ENCODE peak calls at places on chromosomes 4 and X, in nine cellular contexts. One of them, this sample, is unnamed.

GRCh38 chr4:101239685-101240084 is 107.6 kb downstream of the PPP3CA start:
- DNase-seq in RPMI8226: no peak
- DNase-seq in effector memory CD8-positive, alpha-beta T cell: no peak
- DNase-seq in mesendoderm: no peak
- DNase-seq in activated naive CD8-positive, alpha-beta T cell treated with anti-CD3 and anti-CD28 coated beads, Interleukin-2, amount 50 U/mL, for 24 hours: no peak
- DNase-seq in Calu3: no peak
- DNase-seq in ELF-1: no peak
- DNase-seq in aorta: no peak
- DNase-seq in endothelial cell: no peak
- DNase-seq in this sample: no peak

GRCh38 chr4:80989921-80990544 is 40.5 kb upstream of the BMP3 start:
- DNase-seq in RPMI8226: peak
- DNase-seq in effector memory CD8-positive, alpha-beta T cell: peak
- DNase-seq in mesendoderm: peak
- DNase-seq in activated naive CD8-positive, alpha-beta T cell treated with anti-CD3 and anti-CD28 coated beads, Interleukin-2, amount 50 U/mL, for 24 hours: no peak
- DNase-seq in Calu3: peak
- DNase-seq in ELF-1: peak
- DNase-seq in aorta: no peak
- DNase-seq in endothelial cell: peak
- DNase-seq in this sample: peak

GRCh38 chr4:102501635-102502382 is 650 bp downstream of the NFKB1 start:
- DNase-seq in RPMI8226: peak
- DNase-seq in effector memory CD8-positive, alpha-beta T cell: peak
- DNase-seq in mesendoderm: peak
- DNase-seq in activated naive CD8-positive, alpha-beta T cell treated with anti-CD3 and anti-CD28 coated beads, Interleukin-2, amount 50 U/mL, for 24 hours: peak
- DNase-seq in Calu3: peak
- DNase-seq in ELF-1: peak
- DNase-seq in aorta: peak
- DNase-seq in endothelial cell: peak
- DNase-seq in this sample: peak

GRCh38 chrX:102129473-102129872 is 4.0 kb downstream of the TCEAL2 start:
- DNase-seq in RPMI8226: no peak
- DNase-seq in effector memory CD8-positive, alpha-beta T cell: no peak
- DNase-seq in mesendoderm: no peak
- DNase-seq in activated naive CD8-positive, alpha-beta T cell treated with anti-CD3 and anti-CD28 coated beads, Interleukin-2, amount 50 U/mL, for 24 hours: no peak
- DNase-seq in Calu3: no peak
- DNase-seq in ELF-1: no peak
- DNase-seq in aorta: no peak
- DNase-seq in endothelial cell: no peak
- DNase-seq in this sample: no peak

GRCh38 chrX:1466971-1467561 is 14.4 kb upstream of the ASMTL start:
- DNase-seq in RPMI8226: peak
- DNase-seq in effector memory CD8-positive, alpha-beta T cell: peak
- DNase-seq in mesendoderm: no peak
- DNase-seq in activated naive CD8-positive, alpha-beta T cell treated with anti-CD3 and anti-CD28 coated beads, Interleukin-2, amount 50 U/mL, for 24 hours: peak
- DNase-seq in Calu3: no peak
- DNase-seq in ELF-1: no peak
- DNase-seq in aorta: peak
- DNase-seq in endothelial cell: no peak
- DNase-seq in this sample: peak

GRCh38 chr4:117783716-117784115 is 250.6 kb upstream of the NDST3 start:
- DNase-seq in RPMI8226: no peak
- DNase-seq in effector memory CD8-positive, alpha-beta T cell: no peak
- DNase-seq in mesendoderm: no peak
- DNase-seq in activated naive CD8-positive, alpha-beta T cell treated with anti-CD3 and anti-CD28 coated beads, Interleukin-2, amount 50 U/mL, for 24 hours: no peak
- DNase-seq in Calu3: no peak
- DNase-seq in ELF-1: no peak
- DNase-seq in aorta: no peak
- DNase-seq in endothelial cell: no peak
- DNase-seq in this sample: no peak

GRCh38 chr4:35124116-35124515 is 1120.2 kb downstream of the ARAP2 start:
- DNase-seq in RPMI8226: no peak
- DNase-seq in effector memory CD8-positive, alpha-beta T cell: no peak
- DNase-seq in mesendoderm: no peak
- DNase-seq in activated naive CD8-positive, alpha-beta T cell treated with anti-CD3 and anti-CD28 coated beads, Interleukin-2, amount 50 U/mL, for 24 hours: no peak
- DNase-seq in Calu3: no peak
- DNase-seq in ELF-1: no peak
- DNase-seq in aorta: no peak
- DNase-seq in endothelial cell: no peak
- DNase-seq in this sample: no peak

GRCh38 chr4:175330236-175330635 is 412.1 kb downstream of the ADAM29 start:
- DNase-seq in RPMI8226: no peak
- DNase-seq in effector memory CD8-positive, alpha-beta T cell: no peak
- DNase-seq in mesendoderm: no peak
- DNase-seq in activated naive CD8-positive, alpha-beta T cell treated with anti-CD3 and anti-CD28 coated beads, Interleukin-2, amount 50 U/mL, for 24 hours: no peak
- DNase-seq in Calu3: no peak
- DNase-seq in ELF-1: no peak
- DNase-seq in aorta: no peak
- DNase-seq in endothelial cell: no peak
- DNase-seq in this sample: no peak

GRCh38 chrX:65997978-65998717 is 41.7 kb downstream of the VSIG4 start:
- DNase-seq in RPMI8226: no peak
- DNase-seq in effector memory CD8-positive, alpha-beta T cell: no peak
- DNase-seq in mesendoderm: no peak
- DNase-seq in activated naive CD8-positive, alpha-beta T cell treated with anti-CD3 and anti-CD28 coated beads, Interleukin-2, amount 50 U/mL, for 24 hours: no peak
- DNase-seq in Calu3: no peak
- DNase-seq in ELF-1: no peak
- DNase-seq in aorta: no peak
- DNase-seq in endothelial cell: no peak
- DNase-seq in this sample: no peak

GRCh38 chr4:160319221-160319867 is 1216.5 kb downstream of the RAPGEF2 start:
- DNase-seq in RPMI8226: no peak
- DNase-seq in effector memory CD8-positive, alpha-beta T cell: no peak
- DNase-seq in mesendoderm: peak
- DNase-seq in activated naive CD8-positive, alpha-beta T cell treated with anti-CD3 and anti-CD28 coated beads, Interleukin-2, amount 50 U/mL, for 24 hours: no peak
- DNase-seq in Calu3: peak
- DNase-seq in ELF-1: peak
- DNase-seq in aorta: no peak
- DNase-seq in endothelial cell: no peak
- DNase-seq in this sample: no peak

GRCh38 chr4:46266106-46266505 is 123.8 kb downstream of the GABRA2 start:
- DNase-seq in RPMI8226: no peak
- DNase-seq in effector memory CD8-positive, alpha-beta T cell: no peak
- DNase-seq in mesendoderm: no peak
- DNase-seq in activated naive CD8-positive, alpha-beta T cell treated with anti-CD3 and anti-CD28 coated beads, Interleukin-2, amount 50 U/mL, for 24 hours: no peak
- DNase-seq in Calu3: no peak
- DNase-seq in ELF-1: no peak
- DNase-seq in aorta: no peak
- DNase-seq in endothelial cell: no peak
- DNase-seq in this sample: no peak

GRCh38 chr4:145951931-145952330 is 13.3 kb upstream of the ZNF827 start:
- DNase-seq in RPMI8226: no peak
- DNase-seq in effector memory CD8-positive, alpha-beta T cell: no peak
- DNase-seq in mesendoderm: no peak
- DNase-seq in activated naive CD8-positive, alpha-beta T cell treated with anti-CD3 and anti-CD28 coated beads, Interleukin-2, amount 50 U/mL, for 24 hours: no peak
- DNase-seq in Calu3: no peak
- DNase-seq in ELF-1: no peak
- DNase-seq in aorta: no peak
- DNase-seq in endothelial cell: no peak
- DNase-seq in this sample: no peak

GRCh38 chrX:2435465-2435864 is 65.3 kb downstream of the DHRSX start:
- DNase-seq in RPMI8226: no peak
- DNase-seq in effector memory CD8-positive, alpha-beta T cell: no peak
- DNase-seq in mesendoderm: no peak
- DNase-seq in activated naive CD8-positive, alpha-beta T cell treated with anti-CD3 and anti-CD28 coated beads, Interleukin-2, amount 50 U/mL, for 24 hours: no peak
- DNase-seq in Calu3: no peak
- DNase-seq in ELF-1: no peak
- DNase-seq in aorta: no peak
- DNase-seq in endothelial cell: no peak
- DNase-seq in this sample: no peak

GRCh38 chr4:138919094-138919936 is 96.3 kb upstream of the NOCT start:
- DNase-seq in RPMI8226: peak
- DNase-seq in effector memory CD8-positive, alpha-beta T cell: peak
- DNase-seq in mesendoderm: peak
- DNase-seq in activated naive CD8-positive, alpha-beta T cell treated with anti-CD3 and anti-CD28 coated beads, Interleukin-2, amount 50 U/mL, for 24 hours: peak
- DNase-seq in Calu3: peak
- DNase-seq in ELF-1: peak
- DNase-seq in aorta: peak
- DNase-seq in endothelial cell: peak
- DNase-seq in this sample: peak

GRCh38 chr4:17511041-17511949 is 595 bp downstream of the QDPR start:
- DNase-seq in RPMI8226: peak
- DNase-seq in effector memory CD8-positive, alpha-beta T cell: no peak
- DNase-seq in mesendoderm: peak
- DNase-seq in activated naive CD8-positive, alpha-beta T cell treated with anti-CD3 and anti-CD28 coated beads, Interleukin-2, amount 50 U/mL, for 24 hours: peak
- DNase-seq in Calu3: peak
- DNase-seq in ELF-1: peak
- DNase-seq in aorta: peak
- DNase-seq in endothelial cell: peak
- DNase-seq in this sample: no peak

GRCh38 chr4:127291316-127291715 is 341.4 kb upstream of the INTU start:
- DNase-seq in RPMI8226: no peak
- DNase-seq in effector memory CD8-positive, alpha-beta T cell: no peak
- DNase-seq in mesendoderm: no peak
- DNase-seq in activated naive CD8-positive, alpha-beta T cell treated with anti-CD3 and anti-CD28 coated beads, Interleukin-2, amount 50 U/mL, for 24 hours: no peak
- DNase-seq in Calu3: no peak
- DNase-seq in ELF-1: no peak
- DNase-seq in aorta: no peak
- DNase-seq in endothelial cell: no peak
- DNase-seq in this sample: no peak

GRCh38 chr4:74111990-74112389 is 13.0 kb upstream of the CXCL2 start:
- DNase-seq in RPMI8226: no peak
- DNase-seq in effector memory CD8-positive, alpha-beta T cell: no peak
- DNase-seq in mesendoderm: peak
- DNase-seq in activated naive CD8-positive, alpha-beta T cell treated with anti-CD3 and anti-CD28 coated beads, Interleukin-2, amount 50 U/mL, for 24 hours: no peak
- DNase-seq in Calu3: peak
- DNase-seq in ELF-1: peak
- DNase-seq in aorta: no peak
- DNase-seq in endothelial cell: no peak
- DNase-seq in this sample: no peak

GRCh38 chr4:102302762-102303161 is 42.5 kb downstream of the SLC39A8 start:
- DNase-seq in RPMI8226: no peak
- DNase-seq in effector memory CD8-positive, alpha-beta T cell: no peak
- DNase-seq in mesendoderm: no peak
- DNase-seq in activated naive CD8-positive, alpha-beta T cell treated with anti-CD3 and anti-CD28 coated beads, Interleukin-2, amount 50 U/mL, for 24 hours: no peak
- DNase-seq in Calu3: no peak
- DNase-seq in ELF-1: no peak
- DNase-seq in aorta: no peak
- DNase-seq in endothelial cell: no peak
- DNase-seq in this sample: no peak

GRCh38 chr4:111540661-111541060 is 604.6 kb upstream of the FAM241A start:
- DNase-seq in RPMI8226: no peak
- DNase-seq in effector memory CD8-positive, alpha-beta T cell: no peak
- DNase-seq in mesendoderm: no peak
- DNase-seq in activated naive CD8-positive, alpha-beta T cell treated with anti-CD3 and anti-CD28 coated beads, Interleukin-2, amount 50 U/mL, for 24 hours: no peak
- DNase-seq in Calu3: no peak
- DNase-seq in ELF-1: no peak
- DNase-seq in aorta: no peak
- DNase-seq in endothelial cell: no peak
- DNase-seq in this sample: no peak

GRCh38 chr4:7763788-7764187 is 175.9 kb downstream of the AFAP1 start:
- DNase-seq in RPMI8226: no peak
- DNase-seq in effector memory CD8-positive, alpha-beta T cell: no peak
- DNase-seq in mesendoderm: peak
- DNase-seq in activated naive CD8-positive, alpha-beta T cell treated with anti-CD3 and anti-CD28 coated beads, Interleukin-2, amount 50 U/mL, for 24 hours: no peak
- DNase-seq in Calu3: no peak
- DNase-seq in ELF-1: no peak
- DNase-seq in aorta: no peak
- DNase-seq in endothelial cell: no peak
- DNase-seq in this sample: no peak

GRCh38 chr4:5724377-5724776 is 13.4 kb downstream of the EVC start:
- DNase-seq in RPMI8226: no peak
- DNase-seq in effector memory CD8-positive, alpha-beta T cell: no peak
- DNase-seq in mesendoderm: no peak
- DNase-seq in activated naive CD8-positive, alpha-beta T cell treated with anti-CD3 and anti-CD28 coated beads, Interleukin-2, amount 50 U/mL, for 24 hours: no peak
- DNase-seq in Calu3: no peak
- DNase-seq in ELF-1: no peak
- DNase-seq in aorta: no peak
- DNase-seq in endothelial cell: no peak
- DNase-seq in this sample: no peak

GRCh38 chr4:39521253-39521908 is 5.9 kb downstream of the UGDH start:
- DNase-seq in RPMI8226: no peak
- DNase-seq in effector memory CD8-positive, alpha-beta T cell: no peak
- DNase-seq in mesendoderm: no peak
- DNase-seq in activated naive CD8-positive, alpha-beta T cell treated with anti-CD3 and anti-CD28 coated beads, Interleukin-2, amount 50 U/mL, for 24 hours: no peak
- DNase-seq in Calu3: no peak
- DNase-seq in ELF-1: no peak
- DNase-seq in aorta: no peak
- DNase-seq in endothelial cell: no peak
- DNase-seq in this sample: no peak

GRCh38 chrX:102917801-102918200 is 19.3 kb upstream of the RAB40AL start:
- DNase-seq in RPMI8226: no peak
- DNase-seq in effector memory CD8-positive, alpha-beta T cell: no peak
- DNase-seq in mesendoderm: peak
- DNase-seq in activated naive CD8-positive, alpha-beta T cell treated with anti-CD3 and anti-CD28 coated beads, Interleukin-2, amount 50 U/mL, for 24 hours: no peak
- DNase-seq in Calu3: no peak
- DNase-seq in ELF-1: no peak
- DNase-seq in aorta: no peak
- DNase-seq in endothelial cell: no peak
- DNase-seq in this sample: no peak

GRCh38 chrX:133412246-133412645 is 3.0 kb downstream of the GPC4 start:
- DNase-seq in RPMI8226: no peak
- DNase-seq in effector memory CD8-positive, alpha-beta T cell: no peak
- DNase-seq in mesendoderm: peak
- DNase-seq in activated naive CD8-positive, alpha-beta T cell treated with anti-CD3 and anti-CD28 coated beads, Interleukin-2, amount 50 U/mL, for 24 hours: no peak
- DNase-seq in Calu3: no peak
- DNase-seq in ELF-1: peak
- DNase-seq in aorta: no peak
- DNase-seq in endothelial cell: no peak
- DNase-seq in this sample: no peak

GRCh38 chr4:157808796-157809408 is 363.9 kb downstream of the GASK1B start:
- DNase-seq in RPMI8226: no peak
- DNase-seq in effector memory CD8-positive, alpha-beta T cell: no peak
- DNase-seq in mesendoderm: no peak
- DNase-seq in activated naive CD8-positive, alpha-beta T cell treated with anti-CD3 and anti-CD28 coated beads, Interleukin-2, amount 50 U/mL, for 24 hours: no peak
- DNase-seq in Calu3: no peak
- DNase-seq in ELF-1: no peak
- DNase-seq in aorta: no peak
- DNase-seq in endothelial cell: no peak
- DNase-seq in this sample: no peak

GRCh38 chr4:80082693-80083092 is 9.7 kb upstream of the ANTXR2 start:
- DNase-seq in RPMI8226: no peak
- DNase-seq in effector memory CD8-positive, alpha-beta T cell: no peak
- DNase-seq in mesendoderm: no peak
- DNase-seq in activated naive CD8-positive, alpha-beta T cell treated with anti-CD3 and anti-CD28 coated beads, Interleukin-2, amount 50 U/mL, for 24 hours: no peak
- DNase-seq in Calu3: no peak
- DNase-seq in ELF-1: no peak
- DNase-seq in aorta: no peak
- DNase-seq in endothelial cell: no peak
- DNase-seq in this sample: no peak

GRCh38 chr4:67687639-67688038 is 13.3 kb downstream of the UBA6 start:
- DNase-seq in RPMI8226: no peak
- DNase-seq in effector memory CD8-positive, alpha-beta T cell: no peak
- DNase-seq in mesendoderm: no peak
- DNase-seq in activated naive CD8-positive, alpha-beta T cell treated with anti-CD3 and anti-CD28 coated beads, Interleukin-2, amount 50 U/mL, for 24 hours: no peak
- DNase-seq in Calu3: no peak
- DNase-seq in ELF-1: no peak
- DNase-seq in aorta: no peak
- DNase-seq in endothelial cell: no peak
- DNase-seq in this sample: no peak

GRCh38 chr4:6035786-6036185 is 17.6 kb upstream of the C4orf50 start:
- DNase-seq in RPMI8226: no peak
- DNase-seq in effector memory CD8-positive, alpha-beta T cell: no peak
- DNase-seq in mesendoderm: no peak
- DNase-seq in activated naive CD8-positive, alpha-beta T cell treated with anti-CD3 and anti-CD28 coated beads, Interleukin-2, amount 50 U/mL, for 24 hours: no peak
- DNase-seq in Calu3: no peak
- DNase-seq in ELF-1: no peak
- DNase-seq in aorta: peak
- DNase-seq in endothelial cell: no peak
- DNase-seq in this sample: no peak

GRCh38 chr4:7212921-7213320 is 20.6 kb downstream of the SORCS2 start:
- DNase-seq in RPMI8226: no peak
- DNase-seq in effector memory CD8-positive, alpha-beta T cell: no peak
- DNase-seq in mesendoderm: no peak
- DNase-seq in activated naive CD8-positive, alpha-beta T cell treated with anti-CD3 and anti-CD28 coated beads, Interleukin-2, amount 50 U/mL, for 24 hours: no peak
- DNase-seq in Calu3: no peak
- DNase-seq in ELF-1: no peak
- DNase-seq in aorta: no peak
- DNase-seq in endothelial cell: no peak
- DNase-seq in this sample: no peak

GRCh38 chr4:38411092-38411491 is 252.9 kb upstream of the KLF3 start:
- DNase-seq in RPMI8226: no peak
- DNase-seq in effector memory CD8-positive, alpha-beta T cell: no peak
- DNase-seq in mesendoderm: no peak
- DNase-seq in activated naive CD8-positive, alpha-beta T cell treated with anti-CD3 and anti-CD28 coated beads, Interleukin-2, amount 50 U/mL, for 24 hours: no peak
- DNase-seq in Calu3: no peak
- DNase-seq in ELF-1: no peak
- DNase-seq in aorta: no peak
- DNase-seq in endothelial cell: no peak
- DNase-seq in this sample: no peak

GRCh38 chrX:10049246-10049645 is 82.1 kb downstream of the CLDN34 start:
- DNase-seq in RPMI8226: no peak
- DNase-seq in effector memory CD8-positive, alpha-beta T cell: no peak
- DNase-seq in mesendoderm: no peak
- DNase-seq in activated naive CD8-positive, alpha-beta T cell treated with anti-CD3 and anti-CD28 coated beads, Interleukin-2, amount 50 U/mL, for 24 hours: no peak
- DNase-seq in Calu3: no peak
- DNase-seq in ELF-1: no peak
- DNase-seq in aorta: no peak
- DNase-seq in endothelial cell: no peak
- DNase-seq in this sample: no peak

This sample was measured in B cell.